ENCODE peak calls at places on chromosome 14, in seven cellular contexts. K is iPS-NIHi11, B is tibial artery, R is GM19239, L is lower lobe of right lung, G is GM12878, F is kidney. E is an unnamed sample.

GRCh38 chr14:65267856-65268255 is 144.7 kb upstream of the FUT8 start:
- DNase-seq in K (no peak), B (no peak), R (no peak), L (no peak), G (no peak), F (no peak), E (no peak)

GRCh38 chr14:69398053-69398817 is at the start of the genes ERH and SLC39A9:
- DNase-seq in K (peak; percentile 92), B (peak; percentile 97), R (peak; percentile 70), L (peak; percentile 97), G (peak; percentile 97), F (peak; percentile 98), E (peak; percentile 87)

GRCh38 chr14:60981626-60982455 is 796 bp downstream of the SLC38A6 start:
- DNase-seq in K (peak; percentile 9), B (no peak), R (no peak), L (no peak), G (peak; percentile 5), F (no peak), E (no peak)

GRCh38 chr14:64110832-64111231 is 183.3 kb downstream of the ESR2 start:
- DNase-seq in K (no peak), B (no peak), R (no peak), L (no peak), G (no peak), F (no peak), E (no peak)

GRCh38 chr14:62301076-62301475 is 538.9 kb downstream of the SNAPC1 start:
- DNase-seq in K (no peak), B (no peak), R (no peak), L (no peak), G (no peak), F (no peak), E (no peak)

GRCh38 chr14:61034416-61035100 is 53.5 kb downstream of the SLC38A6 start:
- DNase-seq in K (no peak), B (no peak), R (no peak), L (peak; percentile 41), G (peak; percentile 48), F (no peak), E (no peak)

GRCh38 chr14:92160619-92161018 is 38.9 kb downstream of the CPSF2 start:
- DNase-seq in K (no peak), B (peak; percentile 29), R (no peak), L (no peak), G (no peak), F (no peak), E (no peak)

GRCh38 chr14:68844210-68844545 is 51.3 kb upstream of the ZFP36L1 start:
- DNase-seq in K (no peak), B (no peak), R (no peak), L (no peak), G (no peak), F (no peak), E (no peak)

GRCh38 chr14:101315802-101316296 is 245.4 kb upstream of the DIO3 start:
- DNase-seq in K (no peak), B (no peak), R (no peak), L (no peak), G (no peak), F (no peak), E (no peak)

GRCh38 chr14:26204362-26204953 is 393.4 kb downstream of the NOVA1 start:
- DNase-seq in K (peak; percentile 33), B (no peak), R (no peak), L (no peak), G (no peak), F (no peak), E (no peak)

GRCh38 chr14:66476964-66477363 is 9.2 kb upstream of the CCDC196 start:
- DNase-seq in K (no peak), B (no peak), R (no peak), L (no peak), G (no peak), F (no peak), E (no peak)

GRCh38 chr14:76948213-76948947 is 80.1 kb downstream of the IRF2BPL start:
- DNase-seq in K (no peak), B (no peak), R (no peak), L (peak; percentile 59), G (no peak), F (peak; percentile 83), E (no peak)

GRCh38 chr14:95679148-95679547 is 7.1 kb upstream of the TCL1B start:
- DNase-seq in K (no peak), B (no peak), R (no peak), L (no peak), G (no peak), F (no peak), E (no peak)

GRCh38 chr14:65296876-65297275 is 115.7 kb upstream of the FUT8 start:
- DNase-seq in K (no peak), B (no peak), R (no peak), L (no peak), G (no peak), F (no peak), E (no peak)

GRCh38 chr14:25381498-25381897 is 331.6 kb upstream of the STXBP6 start:
- DNase-seq in K (peak; percentile 10), B (no peak), R (no peak), L (no peak), G (no peak), F (no peak), E (no peak)

GRCh38 chr14:56650977-56651376 is 71.4 kb downstream of the TMEM260 start:
- DNase-seq in K (no peak), B (no peak), R (no peak), L (no peak), G (no peak), F (no peak), E (no peak)

GRCh38 chr14:75487155-75487671 is 35.1 kb upstream of the BATF start:
- DNase-seq in K (no peak), B (no peak), R (peak; percentile 40), L (no peak), G (peak; percentile 89), F (no peak), E (no peak)